ENCODE peak calls at places on chromosome 11, in five cellular contexts. D is uterus, E is H54, Y is left ventricle myocardium superior, X is PC-9. I is an unnamed sample.

GRCh38 chr11:1572200-1573076 is at the start of gene DUSP8:
- DNase-seq in D (peak), Y (peak), X (peak), E (peak), I (peak)

GRCh38 chr11:65316979-65317786 is 2.5 kb downstream of the CDC42EP2 start:
- DNase-seq in E (peak), X (peak), D (peak), Y (peak), I (peak)

GRCh38 chr11:1028616-1029015 is 7.9 kb downstream of the MUC6 start:
- DNase-seq in Y (no peak), D (no peak), E (no peak), X (no peak), I (no peak)

GRCh38 chr11:130905512-130905911 is 10.8 kb downstream of the SNX19 start:
- DNase-seq in Y (no peak), X (no peak), E (no peak), D (no peak), I (no peak)

GRCh38 chr11:72038491-72038890 is 39.8 kb downstream of the IL18BP start:
- DNase-seq in D (peak), Y (peak), E (no peak), X (no peak), I (peak)

GRCh38 chr11:44868455-44869421 is 81.9 kb downstream of the TP53I11 start:
- DNase-seq in E (no peak), D (no peak), X (no peak), Y (no peak), I (no peak)

GRCh38 chr11:7239877-7240276 is 11.8 kb upstream of the SYT9 start:
- DNase-seq in X (no peak), Y (no peak), E (no peak), D (no peak), I (no peak)

GRCh38 chr11:68127791-68128681 is 6.8 kb upstream of the CHKA start:
- DNase-seq in Y (peak), E (no peak), X (peak), D (peak), I (peak)

GRCh38 chr11:117187007-117187406 is 8.5 kb downstream of the SIDT2 start:
- DNase-seq in Y (no peak), X (no peak), D (peak), E (no peak), I (no peak)

GRCh38 chr11:47327025-47327424 is 25.5 kb downstream of the MYBPC3 start:
- DNase-seq in Y (peak), X (no peak), E (no peak), D (no peak), I (no peak)

I was measured in Right ventricle myocardium superior.